ENCODE peak calls at places on chromosome 18, in seven cellular contexts. C is AG09309, A is right cardiac atrium, T is pancreas, B is suprapubic skin, M is fibroblast of mammary gland, E is astrocyte of the spinal cord. N is an unnamed sample.

GRCh38 chr18:66749030-66749429 is 145.1 kb upstream of the CDH19 start:
- DNase-seq in T (no peak), A (no peak), M (no peak), C (no peak), B (no peak), E (peak), N (no peak)

GRCh38 chr18:63138469-63139340 is 180.9 kb downstream of the BCL2 start:
- DNase-seq in M (no peak), A (no peak), E (no peak), T (no peak), B (no peak), C (no peak), N (no peak)

GRCh38 chr18:74945774-74946545 is 263.0 kb downstream of the PTGR3 start:
- DNase-seq in A (no peak), C (no peak), M (peak), B (no peak), T (no peak), E (no peak), N (no peak)

GRCh38 chr18:63126134-63127067 is 193.2 kb downstream of the BCL2 start:
- DNase-seq in A (no peak), M (no peak), E (no peak), B (no peak), C (no peak), T (no peak), N (no peak)

GRCh38 chr18:58299936-58300335 is 255.9 kb downstream of the NEDD4L start:
- DNase-seq in T (no peak), E (no peak), C (no peak), B (no peak), A (no peak), M (no peak), N (no peak)

GRCh38 chr18:57437782-57438668 is 2.9 kb downstream of the ONECUT2 start:
- DNase-seq in E (no peak), T (peak), M (peak), B (no peak), A (peak), C (peak), N (no peak)

GRCh38 chr18:51890762-51891161 is 449.2 kb upstream of the DCC start:
- DNase-seq in B (no peak), M (no peak), A (no peak), E (peak), T (peak), C (no peak), N (no peak)

GRCh38 chr18:13147146-13147545 is 71.4 kb upstream of the LDLRAD4 start:
- DNase-seq in B (no peak), A (no peak), E (no peak), T (no peak), M (no peak), C (no peak), N (no peak)

GRCh38 chr18:75529394-75529793 is 101.9 kb upstream of the SMIM21 start:
- DNase-seq in E (no peak), M (no peak), A (no peak), C (no peak), B (no peak), T (no peak), N (no peak)

GRCh38 chr18:26088482-26088881 is 1.9 kb downstream of the SS18 start:
- DNase-seq in T (no peak), C (no peak), E (peak), A (no peak), B (no peak), M (peak), N (no peak)

GRCh38 chr18:67997496-67997895 is 481.0 kb upstream of the DSEL start:
- DNase-seq in M (no peak), T (no peak), A (no peak), E (no peak), C (no peak), B (no peak), N (no peak)

GRCh38 chr18:63311481-63312409 is 7.8 kb downstream of the BCL2 start:
- DNase-seq in A (no peak), M (no peak), T (no peak), B (no peak), C (no peak), E (no peak), N (no peak)

GRCh38 chr18:62786689-62787088 is 71.3 kb downstream of the PHLPP1 start:
- DNase-seq in A (no peak), B (no peak), E (no peak), M (no peak), T (no peak), C (no peak), N (no peak)

GRCh38 chr18:24089059-24089458 is 49.8 kb upstream of the CABYR start:
- DNase-seq in A (no peak), M (no peak), T (no peak), B (no peak), C (no peak), E (no peak), N (no peak)

GRCh38 chr18:62739911-62740310 is 24.6 kb downstream of the PHLPP1 start:
- DNase-seq in E (no peak), C (no peak), A (no peak), M (no peak), T (no peak), B (no peak), N (no peak)

GRCh38 chr18:3281456-3282400 is 19.8 kb downstream of the MYL12B start:
- DNase-seq in B (no peak), E (peak), M (peak), A (no peak), C (no peak), T (no peak), N (peak)

GRCh38 chr18:8800041-8800441 is 94.7 kb downstream of the MTCL1 start:
- DNase-seq in E (peak), A (no peak), T (peak), M (peak), B (no peak), C (no peak), N (no peak)

GRCh38 chr18:23316986-23317385 is 136.1 kb upstream of the RIOK3 start:
- DNase-seq in E (no peak), B (no peak), A (no peak), T (no peak), M (no peak), C (no peak), N (no peak)

GRCh38 chr18:1542230-1542774 is 637.6 kb downstream of the ADCYAP1 start:
- DNase-seq in M (no peak), B (no peak), T (no peak), A (no peak), E (no peak), C (no peak), N (no peak)

GRCh38 chr18:79584491-79585394 is 94.9 kb upstream of the CTDP1 start:
- DNase-seq in T (no peak), B (peak), C (no peak), A (no peak), M (no peak), E (no peak), N (no peak)

GRCh38 chr18:73948497-73948896 is 199.1 kb downstream of the FBXO15 start:
- DNase-seq in C (no peak), B (no peak), A (no peak), E (peak), T (no peak), M (peak), N (no peak)

GRCh38 chr18:46755315-46756171 is 1.3 kb downstream of the ST8SIA5 start:
- DNase-seq in E (no peak), T (no peak), C (no peak), M (no peak), B (no peak), A (no peak), N (no peak)
- H3K4me3 ChIP-seq in E (peak), T (no peak), C (no peak), M (no peak), B (peak), A (peak), N (no peak)

GRCh38 chr18:6405237-6406074 is 9.3 kb downstream of the L3MBTL4 start:
- DNase-seq in T (no peak), A (no peak), E (peak), C (no peak), B (no peak), M (no peak), N (no peak)
- H3K4me3 ChIP-seq in T (no peak), A (no peak), E (no peak), C (no peak), B (peak), M (no peak), N (no peak)

DNA sequence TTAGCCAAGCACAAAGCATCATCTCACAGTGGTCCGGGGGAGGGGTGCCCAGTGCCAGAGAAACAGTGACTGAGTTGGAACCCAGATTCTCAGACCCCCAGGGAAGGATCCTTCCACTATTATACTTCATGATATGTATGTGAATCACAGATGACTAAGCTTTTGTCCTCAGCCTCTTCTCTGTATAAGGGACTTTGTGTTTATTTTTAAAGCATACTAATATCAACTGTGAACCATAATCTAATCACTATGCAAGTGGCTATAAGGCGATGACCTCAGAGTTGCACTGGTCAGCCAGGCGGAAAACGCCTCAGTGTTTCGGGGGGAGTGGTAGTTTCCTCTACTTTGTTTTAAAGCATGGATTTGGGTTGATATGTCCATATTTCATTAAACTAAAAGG is 160.4 kb upstream of the TMEM200C start:
- DNase-seq in B (no peak), E (peak), M (peak), C (peak), A (no peak), T (no peak), N (peak)
- H3K4me3 ChIP-seq in B (no peak), E (no peak), M (no peak), C (no peak), A (no peak), T (no peak), N (no peak)

GRCh38 chr18:48161911-48162698 is 231.6 kb upstream of the SMAD2 start:
- DNase-seq in B (no peak), E (no peak), C (no peak), M (no peak), T (no peak), A (no peak), N (no peak)

GRCh38 chr18:48159816-48160215 is 229.4 kb upstream of the SMAD2 start:
- DNase-seq in M (no peak), T (no peak), B (no peak), C (no peak), E (no peak), A (no peak), N (no peak)

GRCh38 chr18:48160622-48161021 is 230.2 kb upstream of the SMAD2 start:
- DNase-seq in M (no peak), E (no peak), C (no peak), B (no peak), A (no peak), T (no peak), N (no peak)

GRCh38 chr18:48163184-48164095 is 233.0 kb upstream of the SMAD2 start:
- DNase-seq in M (no peak), T (no peak), B (no peak), E (no peak), A (no peak), C (no peak), N (no peak)

GRCh38 chr18:48161201-48161910 is 230.9 kb upstream of the SMAD2 start:
- DNase-seq in A (peak), T (peak), E (peak), B (peak), C (peak), M (peak), N (peak)
- H3K4me3 ChIP-seq in A (peak), T (peak), E (peak), B (peak), C (peak), M (peak), N (peak)

GRCh38 chr18:56269958-56270357 is 368.4 kb downstream of the TXNL1 start:
- DNase-seq in M (no peak), C (no peak), E (no peak), A (no peak), T (no peak), B (no peak), N (no peak)
- H3K4me3 ChIP-seq in M (no peak), C (no peak), E (no peak), A (no peak), T (no peak), B (no peak), N (no peak)

GRCh38 chr18:49563701-49564100 is 1.8 kb downstream of the LIPG start:
- DNase-seq in T (no peak), A (no peak), M (no peak), C (no peak), B (no peak), E (no peak), N (no peak)

GRCh38 chr18:49562481-49563129 is 748 bp downstream of the LIPG start:
- DNase-seq in M (peak), B (no peak), C (no peak), T (no peak), E (no peak), A (peak), N (no peak)

GRCh38 chr18:49561377-49562193 is at the start of gene LIPG:
- DNase-seq in A (peak), M (peak), C (no peak), B (no peak), E (peak), T (peak), N (no peak)

GRCh38 chr18:49564435-49564834 is 2.6 kb downstream of the LIPG start:
- DNase-seq in C (no peak), M (no peak), T (no peak), B (no peak), E (no peak), A (no peak), N (no peak)

DNA sequence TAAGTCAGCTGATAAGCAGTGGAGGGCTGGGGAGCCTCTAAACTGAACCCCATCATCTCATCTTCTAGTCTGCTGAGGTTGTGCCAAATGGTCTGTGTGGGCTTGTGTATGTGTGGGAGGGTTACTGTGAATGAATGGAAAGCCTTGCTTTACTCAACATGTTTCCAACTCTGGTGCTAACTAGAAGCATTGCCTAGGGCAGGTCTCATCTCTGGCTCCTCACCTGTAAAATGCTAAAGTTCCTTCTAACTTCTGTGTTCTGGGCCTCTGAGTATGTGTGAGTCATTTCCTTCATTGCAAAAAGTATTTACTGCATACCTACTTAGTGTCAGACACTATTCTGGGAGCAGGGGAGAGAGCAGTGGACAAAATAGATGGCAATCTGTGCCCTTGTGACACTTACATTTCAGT is 1.3 kb downstream of the LIPG start:
- DNase-seq in A (no peak), T (no peak), E (no peak), C (no peak), M (peak), B (no peak), N (no peak)
- H3K4me3 ChIP-seq in A (no peak), T (no peak), E (peak), C (no peak), M (peak), B (no peak), N (no peak)

GRCh38 chr18:9824862-9825479 is 60.8 kb upstream of the TXNDC2 start:
- DNase-seq in C (no peak), T (no peak), A (no peak), B (no peak), E (no peak), M (no peak), N (no peak)
- H3K4me3 ChIP-seq in C (no peak), T (no peak), A (no peak), B (no peak), E (no peak), M (no peak), N (no peak)